ENCODE peak calls at places on chromosomes 3 and 15, in four cellular contexts. Y, O, Q and I are unnamed samples. For H3K36me3, the result is how much of the 10 kb centered on the place peaks cover.

GRCh38 chr3:153394017-153394416 is 232.0 kb downstream of the RAP2B start:
- DNase-seq in Q (no peak), Y (no peak), O (no peak), I (no peak)

GRCh38 chr3:37582117-37582516 is 279.6 kb upstream of the CTDSPL start:
- DNase-seq in O (no peak), Q (no peak), Y (no peak), I (no peak)

GRCh38 chr3:4812509-4812908 is 166.7 kb upstream of the BHLHE40 start:
- DNase-seq in O (no peak), Q (no peak), Y (no peak), I (no peak)

GRCh38 chr3:127442551-127442950 is 148.0 kb downstream of the TPRA1 start:
- DNase-seq in O (no peak), Y (no peak), Q (no peak), I (no peak)

GRCh38 chr3:134755821-134756220 is 39.2 kb upstream of the EPHB1 start:
- DNase-seq in O (no peak), Q (no peak), Y (no peak), I (no peak)

GRCh38 chr3:166390303-166390702 is 553.1 kb upstream of the BCHE start:
- DNase-seq in Y (no peak), Q (no peak), O (no peak), I (no peak)

GRCh38 chr3:184770541-184770940 is 41.4 kb upstream of the VPS8 start:
- DNase-seq in Y (no peak), Q (no peak), O (no peak), I (no peak)

GRCh38 chr3:162491957-162492356 is 995.3 kb downstream of the OTOL1 start:
- DNase-seq in O (no peak), Q (peak), Y (peak), I (no peak)

GRCh38 chr3:140341817-140342403 is 336.0 kb upstream of the TRIM42 start:
- DNase-seq in Y (no peak), Q (no peak), O (peak), I (no peak)

GRCh38 chr3:113421082-113421481 is 20.2 kb downstream of the CFAP44 start:
- DNase-seq in Y (no peak), O (no peak), Q (no peak), I (no peak)

GRCh38 chr3:143402602-143403001 is 283.0 kb downstream of the CHST2 start:
- DNase-seq in Y (no peak), Q (no peak), O (no peak), I (no peak)

GRCh38 chr3:66443404-66443803 is 57.4 kb downstream of the LRIG1 start:
- DNase-seq in Q (no peak), Y (no peak), O (no peak), I (no peak)
- H3K36me3 ChIP-seq in Q (under half), Y (under half), O (under half), I (under half)

GRCh38 chr15:49137861-49138260 is 17.5 kb downstream of the COPS2 start:
- DNase-seq in Y (peak), O (no peak), Q (peak), I (no peak)
- H3K36me3 ChIP-seq in Y (half or more), O (half or more), Q (under half), I (half or more)

GRCh38 chr15:40775007-40775406 is 5.2 kb downstream of the C15orf62 start:
- DNase-seq in O (no peak), Y (no peak), Q (no peak), I (no peak)
- H3K36me3 ChIP-seq in O (under half), Y (half or more), Q (under half), I (under half)

DNA sequence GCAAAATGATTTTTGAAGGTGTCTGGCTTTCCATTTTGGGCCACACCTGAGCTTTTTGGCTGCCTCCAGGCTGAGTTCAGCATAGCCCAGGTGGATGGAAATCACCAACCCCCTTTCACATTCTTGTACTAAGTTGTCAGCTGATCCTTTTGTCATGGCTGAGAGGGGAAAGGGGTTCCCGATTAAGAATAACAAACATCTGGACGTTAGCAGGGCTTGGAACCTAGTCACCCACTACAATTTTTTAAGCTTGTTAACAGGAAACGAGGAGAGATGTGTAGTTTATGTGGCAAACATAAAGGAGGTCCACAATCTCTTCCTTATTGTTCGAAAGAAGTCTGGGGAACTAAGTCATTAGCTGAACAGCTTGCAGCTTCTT is 4.9 kb downstream of the NR2F2 start:
- DNase-seq in Q (peak), Y (peak), O (peak), I (no peak)
- H3K36me3 ChIP-seq in Q (under half), Y (half or more), O (under half), I (half or more)

GRCh38 chr3:45765956-45766355 is 30.4 kb downstream of the SLC6A20 start:
- DNase-seq in O (no peak), Y (no peak), Q (no peak), I (no peak)
- H3K36me3 ChIP-seq in O (under half), Y (under half), Q (under half), I (under half)

GRCh38 chr3:21020043-21020442 is 731.0 kb downstream of the ZNF385D start:
- DNase-seq in Q (no peak), Y (no peak), O (no peak), I (no peak)
- H3K36me3 ChIP-seq in Q (under half), Y (under half), O (under half), I (under half)

GRCh38 chr3:126191246-126191645 is 10.9 kb upstream of the ALDH1L1 start:
- DNase-seq in Y (no peak), O (no peak), Q (no peak), I (no peak)

GRCh38 chr3:126186271-126186670 is 5.9 kb upstream of the ALDH1L1 start:
- DNase-seq in O (no peak), Y (no peak), Q (no peak), I (no peak)

GRCh38 chr3:126184465-126185000 is 4.1 kb upstream of the ALDH1L1 start:
- DNase-seq in O (no peak), Y (no peak), Q (no peak), I (no peak)

GRCh38 chr3:126186749-126187148 is 6.4 kb upstream of the ALDH1L1 start:
- DNase-seq in Y (no peak), O (no peak), Q (no peak), I (no peak)

DNA sequence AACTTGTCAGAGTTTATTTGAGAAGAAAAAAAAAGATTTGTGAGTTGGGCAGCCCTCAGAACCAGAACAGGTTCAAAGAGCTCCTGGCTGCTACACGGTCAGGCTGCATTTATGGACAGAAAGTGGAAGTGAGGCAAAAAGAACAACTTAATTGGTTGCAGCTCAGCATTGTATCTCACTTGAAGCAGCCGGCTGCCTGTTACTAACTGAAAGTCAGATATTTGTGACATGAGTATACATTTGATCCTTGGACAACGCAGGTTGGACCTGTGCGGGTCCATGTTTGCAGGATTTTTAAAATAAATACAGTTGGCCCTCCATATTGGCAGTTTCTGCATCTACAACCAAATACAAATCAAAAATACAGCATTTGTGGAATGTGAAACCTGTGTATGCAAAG is 7.5 kb upstream of the ALDH1L1 start:
- DNase-seq in O (no peak), Y (no peak), Q (no peak), I (no peak)
- H3K36me3 ChIP-seq in O (under half), Y (under half), Q (under half), I (under half)

DNA sequence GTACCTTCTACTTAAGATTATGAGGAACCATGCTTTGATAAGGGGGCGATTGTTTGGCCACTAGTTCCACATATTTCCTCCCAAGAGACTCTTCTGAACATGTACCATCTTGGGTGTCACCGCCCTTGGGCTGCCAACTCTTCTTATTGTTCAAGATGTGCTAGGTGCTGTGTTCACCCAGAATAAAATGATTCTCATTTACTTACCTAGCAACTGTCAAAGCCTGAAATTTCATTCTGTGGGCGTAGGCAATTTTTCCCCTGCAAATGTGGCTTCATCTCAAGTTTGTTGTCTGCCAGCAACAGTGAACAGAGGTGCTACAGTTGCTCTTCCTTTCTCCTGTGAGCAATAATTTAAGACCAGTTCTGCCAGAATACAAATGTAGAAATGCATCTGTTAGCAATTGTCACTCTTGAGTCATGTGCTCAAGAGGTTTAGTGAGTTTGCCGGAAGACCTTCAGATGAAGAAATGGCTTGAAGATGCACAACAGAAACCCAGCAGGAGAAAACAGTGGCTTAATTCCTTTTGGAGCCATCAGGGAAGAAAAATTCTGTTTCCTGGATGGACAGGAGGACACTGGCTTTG is 41.3 kb upstream of the RARB start:
- DNase-seq in Q (no peak), O (no peak), Y (peak), I (no peak)
- H3K36me3 ChIP-seq in Q (under half), O (under half), Y (under half), I (under half)